ENCODE peak calls at places on chromosomes 4 and X, in six cellular contexts. B is GM23248, K is MM.1S, V is neural progenitor cell, Q is GM23338, Z is OCI-LY7. Y is an unnamed sample. For H3K4me1, the result is how much of the 10 kb centered on the place peaks cover.

GRCh38 chr4:97238956-97239698 is 904.1 kb downstream of the STPG2 start:
- DNase-seq in K (peak), B (no peak), Q (no peak), V (peak), Z (no peak), Y (no peak)

GRCh38 chr4:80322716-80323115 is 12.8 kb upstream of the CFAP299 start:
- DNase-seq in B (peak), Z (peak), V (no peak), Q (no peak), K (peak), Y (peak)

GRCh38 chrX:152928761-152929400 is 31.0 kb downstream of the ZNF185 start:
- DNase-seq in K (no peak), Q (no peak), Z (no peak), V (no peak), B (no peak), Y (no peak)

GRCh38 chrX:41352329-41352801 is 18.4 kb downstream of the DDX3X start:
- DNase-seq in K (no peak), V (no peak), Z (no peak), Q (peak), B (no peak), Y (no peak)

GRCh38 chr4:145618210-145618911 is 824 bp upstream of the MMAA start:
- DNase-seq in B (peak), K (peak), V (peak), Q (no peak), Z (peak), Y (peak)

GRCh38 chr4:79259242-79259641 is 66.6 kb downstream of the NAA11 start:
- DNase-seq in B (no peak), Z (no peak), K (no peak), Q (no peak), V (no peak), Y (no peak)

GRCh38 chr4:108116423-108117168 is 52.1 kb downstream of the LEF1 start:
- DNase-seq in Q (no peak), B (no peak), V (no peak), K (no peak), Z (peak), Y (no peak)

GRCh38 chr4:87631668-87632067 is 18.4 kb upstream of the DMP1 start:
- DNase-seq in B (no peak), Q (no peak), Z (no peak), K (no peak), V (no peak), Y (no peak)

GRCh38 chrX:13235930-13236329 is 83.9 kb downstream of the ATXN3L start:
- DNase-seq in Q (no peak), K (no peak), V (no peak), B (no peak), Z (no peak), Y (no peak)

GRCh38 chr4:41644288-41644914 is 104.1 kb downstream of the PHOX2B start:
- DNase-seq in B (peak), K (no peak), Z (no peak), Q (peak), V (peak), Y (peak)

GRCh38 chrX:78104447-78105176 is 564 bp downstream of the PGK1 start:
- DNase-seq in V (peak), Z (peak), Q (peak), K (peak), B (peak), Y (peak)

GRCh38 chr4:78065514-78066192 is 8.5 kb downstream of the FRAS1 start:
- DNase-seq in V (no peak), K (no peak), Z (no peak), B (no peak), Q (peak), Y (peak)

GRCh38 chr4:105632599-105632998 is 75.9 kb downstream of the INTS12 start:
- DNase-seq in Z (no peak), K (peak), B (no peak), V (peak), Q (peak), Y (no peak)
- H3K4me1 ChIP-seq in Z (under half), K (half or more), B (under half), V (under half), Q (under half), Y (under half)

GRCh38 chrX:17579021-17579420 is 158.3 kb upstream of the SCML1 start:
- DNase-seq in Q (no peak), V (no peak), B (peak), Z (no peak), K (no peak), Y (no peak)
- TF ChIP-seq EZH2phosphoT487 in Q (no peak), V (no peak), B (no peak), Z (no peak), K (no peak), Y (no peak)

GRCh38 chr4:10024303-10024702 is 3.0 kb upstream of the SLC2A9 start:
- DNase-seq in K (no peak), B (no peak), Z (no peak), V (no peak), Q (no peak), Y (no peak)
- H3K4me1 ChIP-seq in K (under half), B (under half), Z (under half), V (under half), Q (under half), Y (under half)

DNA sequence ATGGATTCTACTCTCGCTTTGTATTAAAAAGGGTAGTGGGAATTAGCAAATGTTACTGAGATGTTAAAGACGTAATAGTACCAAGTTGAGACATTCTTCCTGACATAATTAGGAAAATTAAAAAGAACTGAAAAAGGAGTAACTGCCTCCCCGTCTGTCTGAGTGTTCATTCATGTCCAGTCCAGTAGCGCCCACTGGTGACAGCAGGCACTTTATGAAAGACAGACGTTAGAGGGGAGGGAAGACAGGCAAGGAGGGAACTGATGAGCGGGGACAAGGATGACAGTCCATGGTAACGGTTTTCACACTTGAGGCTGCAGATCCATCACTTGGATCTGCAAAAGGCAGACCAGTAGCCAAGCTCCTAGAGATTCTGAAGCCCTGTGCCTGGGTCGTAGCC is 326.7 kb downstream of the STK32B start:
- DNase-seq in Q (peak), B (peak), V (peak), K (no peak), Z (no peak), Y (no peak)
- TF ChIP-seq EZH2phosphoT487 in Q (no peak), B (no peak), V (no peak), K (no peak), Z (no peak), Y (no peak)